ENCODE peak calls at places on chromosomes 5 and 9, in six cellular contexts. M is mammary epithelial cell, G is lower lobe of right lung, X is mucosa of descending colon, W is lung, H is keratinocyte. I is an unnamed sample.

GRCh38 chr5:172182291-172182690 is 5.7 kb downstream of the STK10 start:
- DNase-seq in X (no peak), M (no peak), G (no peak), H (no peak), W (no peak), I (no peak)

GRCh38 chr5:149730620-149731331 is 666 bp downstream of the PPARGC1B start:
- DNase-seq in G (peak; percentile 75), M (peak; percentile 45), H (no peak), X (peak; percentile 82), W (no peak), I (peak; percentile 55)

GRCh38 chr9:114655689-114656088 is 1.9 kb downstream of the TEX53 start:
- DNase-seq in G (no peak), W (no peak), X (no peak), M (no peak), H (no peak), I (no peak)

GRCh38 chr5:87754009-87754757 is 341.5 kb upstream of the CCNH start:
- DNase-seq in M (no peak), G (no peak), X (no peak), W (no peak), H (no peak), I (no peak)

GRCh38 chr9:8114826-8115225 is 315.2 kb upstream of the DMAC1 start:
- DNase-seq in W (no peak), M (no peak), H (no peak), X (no peak), G (no peak), I (no peak)

GRCh38 chr9:113622600-113623400 is 159.3 kb downstream of the RGS3 start:
- DNase-seq in M (peak; percentile 90), X (no peak), G (no peak), W (no peak), H (peak; percentile 59), I (no peak)

GRCh38 chr9:2493106-2493505 is 128.5 kb upstream of the VLDLR start:
- DNase-seq in G (no peak), H (no peak), M (no peak), X (no peak), W (no peak), I (no peak)

GRCh38 chr5:173451651-173452050 is 123.4 kb upstream of the STC2 start:
- DNase-seq in G (no peak), H (no peak), M (no peak), W (no peak), X (no peak), I (no peak)

GRCh38 chr5:135887447-135887864 is 8.2 kb downstream of the IL9 start:
- DNase-seq in W (peak; percentile 65), G (peak; percentile 56), X (peak; percentile 67), H (no peak), M (peak; percentile 64), I (peak; percentile 57)

GRCh38 chr5:39498247-39498952 is 73.6 kb upstream of the DAB2 start:
- DNase-seq in G (no peak), W (no peak), H (no peak), M (peak; percentile 28), X (no peak), I (no peak)

GRCh38 chr5:141186897-141187512 is at the start of gene PCDHB9:
- DNase-seq in X (no peak), W (no peak), M (peak; percentile 17), G (no peak), H (no peak), I (no peak)

GRCh38 chr5:39187873-39188731 is 31.3 kb downstream of the FYB1 start:
- DNase-seq in M (peak; percentile 28), W (no peak), X (no peak), G (no peak), H (no peak), I (no peak)

GRCh38 chr9:6305954-6306563 is 22.1 kb upstream of the TPD52L3 start:
- DNase-seq in G (no peak), W (no peak), M (peak; percentile 46), X (no peak), H (no peak), I (no peak)

GRCh38 chr9:2574215-2574614 is 47.4 kb upstream of the VLDLR start:
- DNase-seq in M (peak; percentile 25), H (no peak), X (no peak), W (no peak), G (no peak), I (no peak)

GRCh38 chr5:65262094-65262493 is 219.6 kb downstream of the ADAMTS6 start:
- DNase-seq in G (no peak), H (no peak), X (no peak), M (peak; percentile 1), W (no peak), I (no peak)

GRCh38 chr9:137167752-137168574 is 1.9 kb downstream of the LRRC26 start:
- DNase-seq in X (peak; percentile 83), M (no peak), G (no peak), H (no peak), W (no peak), I (peak; percentile 76)

GRCh38 chr5:112366987-112367386 is 52.1 kb downstream of the EPB41L4A start:
- DNase-seq in W (no peak), H (no peak), M (peak; percentile 15), G (no peak), X (no peak), I (no peak)

GRCh38 chr9:976805-977360 is 428 bp downstream of the DMRT3 start:
- DNase-seq in W (no peak), H (no peak), X (no peak), M (peak; percentile 24), G (no peak), I (no peak)

GRCh38 chr9:16645970-16646369 is 224.5 kb downstream of the BNC2 start:
- DNase-seq in X (no peak), G (no peak), M (peak; percentile 20), W (no peak), H (no peak), I (no peak)

GRCh38 chr5:131513780-131514179 is 121.2 kb downstream of the RAPGEF6 start:
- DNase-seq in M (no peak), X (no peak), G (no peak), H (no peak), W (no peak), I (no peak)

GRCh38 chr5:102532126-102532525 is 33.3 kb upstream of the SLCO6A1 start:
- DNase-seq in M (no peak), W (no peak), H (no peak), X (no peak), G (no peak), I (no peak)

GRCh38 chr9:121895274-121895835 is 197.8 kb downstream of the TTLL11 start:
- DNase-seq in G (no peak), X (no peak), H (no peak), W (no peak), M (no peak), I (no peak)

GRCh38 chr5:97142521-97143254 is at the start of gene LIX1:
- DNase-seq in X (no peak), W (no peak), G (no peak), H (no peak), M (peak; percentile 8), I (no peak)

GRCh38 chr9:111298111-111298510 is 31.9 kb downstream of the OR2K2 start:
- DNase-seq in M (no peak), X (no peak), G (no peak), H (no peak), W (no peak), I (no peak)

GRCh38 chr9:137184881-137185660 is 3.3 kb downstream of the ANAPC2 start:
- DNase-seq in G (no peak), W (no peak), X (no peak), M (no peak), H (no peak), I (no peak)

GRCh38 chr5:100634937-100635336 is 99.8 kb downstream of the FAM174A start:
- DNase-seq in M (peak; percentile 2), H (no peak), W (no peak), G (no peak), X (no peak), I (no peak)

GRCh38 chr5:158463971-158464370 is 605.0 kb upstream of the CLINT1 start:
- DNase-seq in M (peak; percentile 66), X (no peak), H (no peak), W (no peak), G (no peak), I (no peak)

GRCh38 chr5:149049371-149049781 is 13.5 kb downstream of the SH3TC2 start:
- DNase-seq in X (no peak), M (no peak), H (no peak), G (no peak), W (no peak), I (no peak)

GRCh38 chr9:122053056-122053455 is 40.1 kb downstream of the TTLL11 start:
- DNase-seq in X (no peak), W (no peak), H (no peak), G (no peak), M (no peak), I (no peak)

GRCh38 chr9:86602715-86603114 is 248.5 kb upstream of the TUT7 start:
- DNase-seq in W (no peak), G (no peak), M (no peak), H (no peak), X (no peak), I (no peak)

GRCh38 chr9:86599565-86599964 is 245.4 kb upstream of the TUT7 start:
- DNase-seq in H (no peak), M (no peak), X (no peak), G (no peak), W (no peak), I (no peak)

GRCh38 chr9:86600291-86600690 is 246.1 kb upstream of the TUT7 start:
- DNase-seq in X (no peak), H (peak; percentile 62), M (peak; percentile 68), G (no peak), W (no peak), I (no peak)

GRCh38 chr9:86600977-86601376 is 246.8 kb upstream of the TUT7 start:
- DNase-seq in W (no peak), X (no peak), G (no peak), H (no peak), M (no peak), I (no peak)

GRCh38 chr9:86601697-86602096 is 247.5 kb upstream of the TUT7 start:
- DNase-seq in M (peak; percentile 60), G (no peak), W (no peak), X (no peak), H (no peak), I (no peak)
- H3K4me1 ChIP-seq in M (peaks cover 12% of the 10 kb centered on the region), G (peaks cover 7% of the 10 kb centered on the region), W (no peaks in the 10 kb centered on the region), X (no peaks in the 10 kb centered on the region), H (peaks cover 17% of the 10 kb centered on the region), I (no peaks in the 10 kb centered on the region)

GRCh38 chr9:89729954-89730530 is 125.2 kb downstream of the GADD45G start:
- DNase-seq in G (no peak), W (no peak), X (no peak), H (no peak), M (no peak), I (no peak)
- H3K4me1 ChIP-seq in G (peaks cover 28% of the 10 kb centered on the region), W (peaks cover 26% of the 10 kb centered on the region), X (peaks cover 15% of the 10 kb centered on the region), H (no peaks in the 10 kb centered on the region), M (no peaks in the 10 kb centered on the region), I (peaks cover 21% of the 10 kb centered on the region)

GRCh38 chr9:104868303-104868686 is 59.7 kb downstream of the ABCA1 start:
- DNase-seq in X (no peak), G (no peak), M (no peak), W (no peak), H (no peak), I (no peak)
- H3K4me1 ChIP-seq in X (peaks cover 9% of the 10 kb centered on the region), G (peaks cover 53% of the 10 kb centered on the region), M (peaks cover 65% of the 10 kb centered on the region), W (peaks cover 9% of the 10 kb centered on the region), H (peaks cover 61% of the 10 kb centered on the region), I (peaks cover 73% of the 10 kb centered on the region)

DNA sequence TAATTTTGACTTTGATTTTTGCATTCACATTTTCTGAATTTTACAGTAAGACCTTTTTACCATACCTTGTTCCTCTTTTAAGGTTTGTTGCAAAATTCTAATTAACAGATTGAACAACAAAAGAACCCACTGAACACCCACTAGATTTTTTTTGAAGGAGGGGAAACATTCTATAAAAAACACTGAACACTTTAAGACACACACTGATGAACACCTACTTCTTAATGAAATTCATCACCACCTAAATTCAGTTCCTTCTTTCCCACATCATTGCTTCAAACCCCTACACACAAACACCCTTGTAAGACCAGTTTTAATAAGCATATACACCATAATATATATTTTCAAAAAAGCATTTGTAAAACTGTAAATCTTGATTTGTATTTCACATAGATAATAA is 559.0 kb upstream of the MEF2C start:
- DNase-seq in M (no peak), G (no peak), X (no peak), H (no peak), W (no peak), I (no peak)
- H3K4me1 ChIP-seq in M (no peaks in the 10 kb centered on the region), G (no peaks in the 10 kb centered on the region), X (no peaks in the 10 kb centered on the region), H (no peaks in the 10 kb centered on the region), W (no peaks in the 10 kb centered on the region), I (no peaks in the 10 kb centered on the region)